ENCODE peak calls at places on chromosome 15, in four cellular contexts. E, W, V and D are unnamed samples.

GRCh38 chr15:54580643-54581042 is 602.4 kb downstream of the UNC13C start:
- DNase-seq in E (no peak), V (no peak), W (no peak), D (no peak)

GRCh38 chr15:56074866-56075265 is 81.5 kb upstream of the NEDD4 start:
- DNase-seq in E (no peak), W (no peak), V (no peak), D (no peak)

GRCh38 chr15:63420333-63420741 is 38.7 kb upstream of the CA12 start:
- DNase-seq in V (peak), W (no peak), E (no peak), D (no peak)

GRCh38 chr15:78107471-78107870 is 15.1 kb downstream of the SH2D7 start:
- DNase-seq in E (no peak), W (no peak), V (no peak), D (no peak)

GRCh38 chr15:40310001-40310959 is 2.5 kb upstream of the PLCB2 start:
- DNase-seq in E (peak), W (no peak), V (peak), D (no peak)

GRCh38 chr15:78315686-78316085 is 16.3 kb upstream of the SKIC8 start:
- DNase-seq in E (no peak), V (peak), W (no peak), D (no peak)

GRCh38 chr15:62739082-62739481 is 303.5 kb upstream of the TPM1 start:
- DNase-seq in E (no peak), W (no peak), V (no peak), D (peak)

GRCh38 chr15:74723754-74724334 is 1.5 kb downstream of the CYP1A1 start:
- DNase-seq in W (no peak), E (peak), V (peak), D (peak)

GRCh38 chr15:72110355-72110754 is 7.6 kb downstream of the MYO9A start:
- DNase-seq in E (no peak), W (no peak), V (no peak), D (no peak)

GRCh38 chr15:90153658-90154057 is 47.5 kb upstream of the SEMA4B start:
- DNase-seq in V (no peak), E (no peak), W (no peak), D (no peak)

GRCh38 chr15:59300618-59301139 is 72.0 kb downstream of the MYO1E start:
- DNase-seq in W (no peak), V (peak), E (no peak), D (no peak)

GRCh38 chr15:59298876-59299275 is 73.8 kb downstream of the MYO1E start:
- DNase-seq in V (no peak), E (no peak), W (no peak), D (no peak)

GRCh38 chr15:59298255-59298856 is 74.3 kb downstream of the MYO1E start:
- DNase-seq in W (no peak), E (no peak), V (no peak), D (no peak)

GRCh38 chr15:59301527-59301926 is 71.1 kb downstream of the MYO1E start:
- DNase-seq in W (no peak), E (no peak), V (no peak), D (no peak)

GRCh38 chr15:59299919-59300617 is 72.6 kb downstream of the MYO1E start:
- DNase-seq in V (peak), E (peak), W (peak), D (peak)
- H3K4me3 ChIP-seq in V (no peak), E (peak), W (peak), D (no peak)

GRCh38 chr15:76313731-76314130 is 2.5 kb upstream of the ETFA start:
- DNase-seq in W (no peak), V (no peak), E (no peak), D (no peak)

GRCh38 chr15:76312540-76313174 is 1.4 kb upstream of the ETFA start:
- DNase-seq in E (no peak), W (no peak), V (no peak), D (no peak)

GRCh38 chr15:76311071-76311956 is at the start of gene ETFA:
- DNase-seq in V (peak), W (peak), E (peak), D (peak)

GRCh38 chr15:76310470-76311070 is 699 bp downstream of the ETFA start:
- DNase-seq in W (no peak), V (no peak), E (no peak), D (no peak)

DNA sequence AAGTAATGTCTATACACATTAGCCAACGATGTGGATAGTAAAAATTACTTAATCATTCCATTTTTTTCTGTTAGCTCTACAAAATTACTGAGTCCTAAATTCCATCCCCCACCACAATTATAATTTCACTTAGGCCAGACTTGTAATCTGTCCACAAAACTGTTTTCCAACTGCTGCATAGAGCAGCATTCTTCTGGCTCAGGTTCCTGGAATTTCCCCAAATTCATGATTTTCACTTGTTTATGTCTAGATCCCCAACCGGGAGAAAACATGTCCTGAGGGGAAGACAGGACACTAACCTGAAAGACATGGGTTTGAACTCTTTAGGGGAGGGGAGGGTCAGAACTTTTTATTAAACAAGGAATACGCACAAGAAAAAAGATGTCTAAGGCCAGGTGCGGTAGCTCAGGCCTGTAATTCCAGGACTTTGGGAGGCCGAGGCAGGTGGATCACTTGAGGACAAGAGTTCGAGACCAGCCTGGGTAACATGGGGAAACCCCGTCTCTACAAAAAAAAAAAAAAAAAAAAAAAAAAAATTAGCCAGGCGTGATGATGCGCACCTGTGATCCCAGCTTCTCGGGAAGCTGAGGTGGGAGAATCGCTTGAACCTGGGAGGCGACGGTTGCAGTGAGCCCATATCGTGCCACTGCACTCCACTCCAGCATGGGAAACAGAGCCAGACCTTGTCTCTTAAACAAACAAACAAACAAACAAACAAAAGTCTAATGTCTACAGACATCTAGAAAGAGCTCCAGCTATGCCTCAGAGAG is 1.5 kb downstream of the ETFA start:
- DNase-seq in E (no peak), V (peak), W (no peak), D (peak)
- H3K4me3 ChIP-seq in E (no peak), V (peak), W (peak), D (peak)

DNA sequence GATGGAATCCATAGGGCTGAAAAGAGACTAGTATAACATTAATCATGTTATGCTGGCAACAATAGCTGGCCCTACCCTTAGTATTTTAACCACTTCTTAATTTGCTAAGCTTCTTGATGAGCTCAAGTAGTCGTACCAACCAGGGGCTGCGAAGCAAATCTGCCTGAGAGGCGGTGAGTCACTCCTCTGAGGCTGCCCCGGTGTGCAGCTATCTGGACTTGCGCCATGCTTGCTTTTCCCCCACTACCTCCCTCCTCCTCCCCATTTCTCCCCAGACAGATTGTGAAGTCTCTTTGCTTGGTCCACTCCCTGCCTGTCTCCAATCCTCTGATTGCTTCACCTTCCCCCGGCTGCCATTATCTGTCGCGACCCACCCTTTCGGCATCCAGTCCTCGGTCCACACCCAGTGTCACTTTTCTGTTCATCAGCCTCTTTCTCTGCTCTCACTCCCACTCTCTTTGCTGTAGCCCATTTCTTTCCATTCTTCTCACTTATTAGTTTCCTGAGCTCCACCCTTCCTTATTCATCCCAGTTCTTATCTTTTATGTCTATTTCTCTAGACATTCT is 42.7 kb downstream of the DUT start:
- DNase-seq in E (no peak), W (no peak), V (peak), D (no peak)
- H3K4me3 ChIP-seq in E (no peak), W (no peak), V (peak), D (no peak)

GRCh38 chr15:70226337-70226980 is 128.7 kb upstream of the TLE3 start:
- DNase-seq in V (no peak), E (no peak), W (no peak), D (no peak)

GRCh38 chr15:70222632-70223031 is 124.9 kb upstream of the TLE3 start:
- DNase-seq in W (no peak), E (no peak), V (no peak), D (no peak)

GRCh38 chr15:70231484-70231883 is 133.8 kb upstream of the TLE3 start:
- DNase-seq in V (no peak), E (no peak), W (no peak), D (no peak)

GRCh38 chr15:70227122-70227521 is 129.4 kb upstream of the TLE3 start:
- DNase-seq in W (no peak), V (no peak), E (no peak), D (no peak)
- H3K4me3 ChIP-seq in W (no peak), V (no peak), E (no peak), D (no peak)

GRCh38 chr15:58520464-58520863 is 88.7 kb downstream of the LIPC start:
- DNase-seq in V (no peak), W (no peak), E (no peak), D (no peak)
- H3K4me3 ChIP-seq in V (no peak), W (no peak), E (no peak), D (no peak)

GRCh38 chr15:31225356-31225955 is 101.2 kb upstream of the KLF13 start:
- DNase-seq in E (no peak), W (no peak), V (no peak), D (no peak)

GRCh38 chr15:31226011-31226410 is 100.6 kb upstream of the KLF13 start:
- DNase-seq in V (no peak), W (no peak), E (no peak), D (no peak)

GRCh38 chr15:31223478-31224350 is 102.9 kb upstream of the KLF13 start:
- DNase-seq in W (no peak), E (no peak), V (no peak), D (no peak)

GRCh38 chr15:31222769-31223345 is 103.8 kb upstream of the KLF13 start:
- DNase-seq in W (no peak), E (no peak), V (no peak), D (no peak)

GRCh38 chr15:31221936-31222515 is 104.6 kb upstream of the KLF13 start:
- DNase-seq in W (no peak), V (no peak), E (no peak), D (no peak)
- H3K4me3 ChIP-seq in W (no peak), V (no peak), E (no peak), D (no peak)

GRCh38 chr15:58065011-58065444 is 483 bp downstream of the ALDH1A2 start:
- DNase-seq in V (peak), E (no peak), W (no peak), D (no peak)
- H3K4me3 ChIP-seq in V (peak), E (no peak), W (no peak), D (no peak)

GRCh38 chr15:84816694-84817460 is at the start of gene ALPK3:
- DNase-seq in V (no peak), E (no peak), W (no peak), D (no peak)

GRCh38 chr15:84818221-84819131 is 1.3 kb downstream of the ALPK3 start:
- DNase-seq in W (no peak), V (peak), E (no peak), D (no peak)

GRCh38 chr15:84819291-84819768 is 2.2 kb downstream of the ALPK3 start:
- DNase-seq in E (no peak), W (no peak), V (no peak), D (no peak)

GRCh38 chr15:84819791-84820190 is 2.6 kb downstream of the ALPK3 start:
- DNase-seq in V (no peak), E (no peak), W (no peak), D (no peak)

DNA sequence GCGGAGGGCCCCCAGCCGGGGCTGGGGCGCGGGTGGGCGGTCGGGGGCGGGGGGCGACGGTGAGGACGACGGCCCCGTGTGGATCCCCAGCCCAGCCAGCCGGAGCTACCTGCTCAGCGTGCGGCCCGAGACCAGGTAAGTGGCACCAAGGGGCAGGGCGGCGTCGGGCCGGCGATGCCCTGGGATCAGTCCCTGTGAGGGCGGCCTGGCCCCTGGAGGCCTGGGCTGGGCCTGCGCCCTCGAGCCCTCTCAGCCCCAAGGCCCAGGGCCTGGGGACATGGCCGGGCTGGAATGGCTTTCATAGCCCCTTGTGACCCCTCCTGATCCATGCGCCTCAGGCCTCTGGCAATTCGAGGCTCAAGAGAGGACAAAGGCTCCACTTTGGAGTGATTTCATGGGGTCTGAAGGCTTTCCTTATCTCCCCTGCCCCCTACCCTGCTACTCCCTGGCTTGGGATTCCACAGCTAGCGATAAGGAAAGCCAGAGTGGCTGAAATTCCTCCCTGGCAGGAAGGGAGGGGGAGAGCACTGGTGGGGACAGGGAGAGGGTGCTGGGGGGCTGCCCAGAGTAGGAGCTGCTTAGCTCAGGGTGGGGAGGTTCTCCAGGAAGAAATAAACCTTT is 415 bp downstream of the ALPK3 start:
- DNase-seq in E (no peak), W (no peak), V (no peak), D (no peak)
- H3K4me3 ChIP-seq in E (no peak), W (no peak), V (no peak), D (no peak)

DNA sequence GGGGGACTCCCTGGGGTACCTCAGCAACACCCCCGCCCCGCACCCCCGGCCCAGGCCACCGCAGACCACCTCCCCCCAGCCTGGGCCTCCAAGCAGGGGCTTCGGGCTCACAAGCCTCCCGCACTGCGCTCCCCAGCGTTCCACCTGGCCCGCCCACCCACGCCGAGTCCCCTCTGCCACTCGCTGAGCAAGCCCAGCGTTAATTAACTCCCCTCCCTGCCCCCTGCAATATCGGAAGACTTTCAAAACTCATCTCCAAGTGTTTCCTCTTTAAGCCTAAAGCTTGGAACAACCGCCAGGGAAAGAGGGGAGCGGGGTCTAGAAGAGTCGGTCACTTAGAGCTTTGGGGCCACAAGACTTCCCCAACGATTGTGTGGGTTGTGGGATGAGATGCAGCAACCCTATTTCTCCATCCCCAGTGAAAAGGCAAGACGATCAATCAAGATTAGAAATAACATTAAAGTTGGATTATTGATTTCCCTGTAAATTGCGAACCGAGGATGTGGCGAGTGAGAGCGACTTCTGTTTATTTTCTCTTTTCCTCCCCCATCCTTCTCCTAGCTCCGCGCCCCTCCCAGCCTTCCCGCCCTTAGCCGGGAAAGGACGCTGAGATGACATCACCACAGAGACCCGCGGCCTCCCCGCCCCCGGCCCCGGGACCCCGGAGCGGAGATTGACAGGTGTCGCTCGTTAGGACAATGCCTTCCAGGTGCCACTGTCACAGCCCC is 30.2 kb downstream of the NR2F2 start:
- DNase-seq in V (no peak), E (no peak), W (no peak), D (no peak)
- H3K4me3 ChIP-seq in V (peak), E (no peak), W (no peak), D (peak)

DNA sequence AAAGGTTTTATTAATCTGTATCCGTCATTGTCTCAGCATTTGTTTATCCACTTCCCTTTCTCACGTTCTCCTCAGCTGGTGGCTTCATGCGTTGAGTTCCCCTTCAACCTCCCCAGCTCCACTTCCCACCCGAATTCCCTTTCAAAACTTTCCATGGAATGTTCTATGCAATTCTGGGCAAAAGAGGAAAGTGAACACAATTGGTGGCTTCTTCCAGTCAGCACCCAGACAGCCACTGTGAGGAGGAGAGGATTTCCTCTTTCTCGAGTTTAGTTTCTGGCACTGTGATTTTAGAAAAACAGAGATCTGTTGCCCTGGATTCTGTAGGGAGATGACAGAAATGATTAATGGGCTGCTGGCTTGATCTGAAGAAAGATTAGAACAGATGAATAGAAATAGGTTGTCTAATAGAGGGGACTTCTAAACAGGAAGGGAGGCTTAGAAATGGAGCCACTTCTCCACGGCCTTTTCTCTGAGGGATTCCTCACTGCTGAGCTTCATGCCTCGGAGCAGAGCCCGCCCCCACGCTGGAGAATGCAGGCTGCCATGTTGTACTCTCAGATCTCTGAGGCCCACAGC is 172.0 kb downstream of the MCTP2 start:
- DNase-seq in W (no peak), E (no peak), V (no peak), D (no peak)
- H3K4me3 ChIP-seq in W (no peak), E (no peak), V (no peak), D (no peak)